ENCODE peak calls at places on chromosomes 3 and 15, in five cellular contexts. One of them, this sample, is unnamed.

GRCh38 chr15:63035977-63036376 is 6.6 kb upstream of the TPM1 start:
- ATAC-seq in K562: peak; percentile 48
- ATAC-seq in HepG2: peak; percentile 42
- ATAC-seq in upper lobe of left lung: no peak
- ATAC-seq in GM12878: no peak
- ATAC-seq in this sample: no peak

GRCh38 chr3:176376531-176376930 is 820.8 kb downstream of the TBL1XR1 start:
- ATAC-seq in K562: no peak
- ATAC-seq in HepG2: no peak
- ATAC-seq in upper lobe of left lung: no peak
- ATAC-seq in GM12878: no peak
- ATAC-seq in this sample: no peak

GRCh38 chr3:65575376-65575840 is 463.3 kb downstream of the MAGI1 start:
- ATAC-seq in K562: peak; percentile 67
- ATAC-seq in HepG2: no peak
- ATAC-seq in upper lobe of left lung: no peak
- ATAC-seq in GM12878: no peak
- ATAC-seq in this sample: no peak

GRCh38 chr15:71538922-71539321 is 271.4 kb upstream of the NR2E3 start:
- ATAC-seq in K562: no peak
- ATAC-seq in HepG2: no peak
- ATAC-seq in upper lobe of left lung: no peak
- ATAC-seq in GM12878: no peak
- ATAC-seq in this sample: no peak

GRCh38 chr3:75192065-75192658 is 472.0 kb upstream of the FRG2C start:
- ATAC-seq in K562: peak; percentile 41
- ATAC-seq in HepG2: peak; percentile 61
- ATAC-seq in upper lobe of left lung: no peak
- ATAC-seq in GM12878: peak; percentile 87
- ATAC-seq in this sample: no peak

GRCh38 chr3:66418432-66419052 is 82.3 kb downstream of the LRIG1 start:
- ATAC-seq in K562: no peak
- ATAC-seq in HepG2: no peak
- ATAC-seq in upper lobe of left lung: peak; percentile 75
- ATAC-seq in GM12878: no peak
- ATAC-seq in this sample: peak; percentile 72

GRCh38 chr3:170622369-170623159 is 36.7 kb upstream of the SLC7A14 start:
- ATAC-seq in K562: peak; percentile 96
- ATAC-seq in HepG2: no peak
- ATAC-seq in upper lobe of left lung: peak; percentile 76
- ATAC-seq in GM12878: no peak
- ATAC-seq in this sample: peak; percentile 67

GRCh38 chr3:184372911-184373310 is 5.1 kb downstream of the THPO start:
- ATAC-seq in K562: no peak
- ATAC-seq in HepG2: no peak
- ATAC-seq in upper lobe of left lung: no peak
- ATAC-seq in GM12878: no peak
- ATAC-seq in this sample: no peak

GRCh38 chr3:50930371-50931208 is 255.9 kb downstream of the DOCK3 start:
- ATAC-seq in K562: no peak
- ATAC-seq in HepG2: no peak
- ATAC-seq in upper lobe of left lung: no peak
- ATAC-seq in GM12878: no peak
- ATAC-seq in this sample: no peak

GRCh38 chr15:50009634-50010033 is 109.4 kb downstream of the ATP8B4 start:
- ATAC-seq in K562: no peak
- ATAC-seq in HepG2: no peak
- ATAC-seq in upper lobe of left lung: no peak
- ATAC-seq in GM12878: peak; percentile 85
- ATAC-seq in this sample: no peak

GRCh38 chr3:119589087-119589773 is 8.5 kb upstream of the PLA1A start:
- ATAC-seq in K562: no peak
- ATAC-seq in HepG2: no peak
- ATAC-seq in upper lobe of left lung: peak; percentile 75
- ATAC-seq in GM12878: peak; percentile 16
- ATAC-seq in this sample: peak; percentile 42

GRCh38 chr15:62658498-62658897 is 384.0 kb upstream of the TPM1 start:
- ATAC-seq in K562: peak; percentile 44
- ATAC-seq in HepG2: no peak
- ATAC-seq in upper lobe of left lung: peak; percentile 91
- ATAC-seq in GM12878: peak; percentile 73
- ATAC-seq in this sample: peak; percentile 46

GRCh38 chr15:98719169-98719515 is 70.8 kb downstream of the IGF1R start:
- ATAC-seq in K562: no peak
- ATAC-seq in HepG2: no peak
- ATAC-seq in upper lobe of left lung: no peak
- ATAC-seq in GM12878: no peak
- ATAC-seq in this sample: peak; percentile 14

GRCh38 chr3:186254676-186255665 is 107.1 kb downstream of the DGKG start:
- ATAC-seq in K562: no peak
- ATAC-seq in HepG2: no peak
- ATAC-seq in upper lobe of left lung: peak; percentile 56
- ATAC-seq in GM12878: peak; percentile 75
- ATAC-seq in this sample: no peak

GRCh38 chr3:46297658-46298423 is 55.6 kb downstream of the CCR3 start:
- ATAC-seq in K562: no peak
- ATAC-seq in HepG2: no peak
- ATAC-seq in upper lobe of left lung: peak; percentile 58
- ATAC-seq in GM12878: peak; percentile 20
- ATAC-seq in this sample: peak; percentile 32

GRCh38 chr3:108420926-108421325 is 89.5 kb downstream of the MYH15 start:
- ATAC-seq in K562: no peak
- ATAC-seq in HepG2: no peak
- ATAC-seq in upper lobe of left lung: no peak
- ATAC-seq in GM12878: no peak
- ATAC-seq in this sample: no peak

GRCh38 chr3:56812749-56813655 is 11.3 kb upstream of the ARHGEF3 start:
- ATAC-seq in K562: no peak
- ATAC-seq in HepG2: no peak
- ATAC-seq in upper lobe of left lung: no peak
- ATAC-seq in GM12878: no peak
- ATAC-seq in this sample: no peak

GRCh38 chr15:90151989-90152645 is 49.0 kb upstream of the SEMA4B start:
- ATAC-seq in K562: peak; percentile 32
- ATAC-seq in HepG2: no peak
- ATAC-seq in upper lobe of left lung: no peak
- ATAC-seq in GM12878: no peak
- ATAC-seq in this sample: no peak

GRCh38 chr3:155853214-155854146 is 747 bp downstream of the SLC33A1 start:
- ATAC-seq in K562: peak; percentile 54
- ATAC-seq in HepG2: peak; percentile 70
- ATAC-seq in upper lobe of left lung: no peak
- ATAC-seq in GM12878: peak; percentile 19
- ATAC-seq in this sample: no peak

GRCh38 chr3:58047806-58048205 is 39.6 kb downstream of the FLNB start:
- ATAC-seq in K562: no peak
- ATAC-seq in HepG2: no peak
- ATAC-seq in upper lobe of left lung: no peak
- ATAC-seq in GM12878: no peak
- ATAC-seq in this sample: peak; percentile 65

GRCh38 chr3:185511711-185512110 is 12.9 kb upstream of the TMEM41A start:
- ATAC-seq in K562: no peak
- ATAC-seq in HepG2: no peak
- ATAC-seq in upper lobe of left lung: no peak
- ATAC-seq in GM12878: no peak
- ATAC-seq in this sample: no peak

GRCh38 chr15:35979608-35980007 is 433.6 kb upstream of the DPH6 start:
- ATAC-seq in K562: no peak
- ATAC-seq in HepG2: no peak
- ATAC-seq in upper lobe of left lung: no peak
- ATAC-seq in GM12878: no peak
- ATAC-seq in this sample: no peak

GRCh38 chr15:99154271-99154670 is 49.4 kb downstream of the SYNM start:
- ATAC-seq in K562: no peak
- ATAC-seq in HepG2: no peak
- ATAC-seq in upper lobe of left lung: no peak
- ATAC-seq in GM12878: no peak
- ATAC-seq in this sample: no peak

GRCh38 chr3:62095080-62095479 is 278.3 kb downstream of the FEZF2 start:
- ATAC-seq in K562: no peak
- ATAC-seq in HepG2: no peak
- ATAC-seq in upper lobe of left lung: no peak
- ATAC-seq in GM12878: peak; percentile 20
- ATAC-seq in this sample: no peak

GRCh38 chr3:194082596-194083220 is 53.2 kb upstream of the HES1 start:
- ATAC-seq in K562: peak; percentile 7
- ATAC-seq in HepG2: peak; percentile 92
- ATAC-seq in upper lobe of left lung: peak; percentile 65
- ATAC-seq in GM12878: no peak
- ATAC-seq in this sample: peak; percentile 63

GRCh38 chr15:93058128-93058527 is 30.9 kb downstream of the RGMA start:
- ATAC-seq in K562: no peak
- ATAC-seq in HepG2: no peak
- ATAC-seq in upper lobe of left lung: no peak
- ATAC-seq in GM12878: no peak
- ATAC-seq in this sample: no peak

GRCh38 chr3:184786271-184787010 is 25.5 kb upstream of the VPS8 start:
- ATAC-seq in K562: no peak
- ATAC-seq in HepG2: peak; percentile 43
- ATAC-seq in upper lobe of left lung: peak; percentile 90
- ATAC-seq in GM12878: peak; percentile 54
- ATAC-seq in this sample: peak; percentile 88

GRCh38 chr3:171804618-171805389 is 5.5 kb downstream of the PLD1 start:
- ATAC-seq in K562: no peak
- ATAC-seq in HepG2: no peak
- ATAC-seq in upper lobe of left lung: no peak
- ATAC-seq in GM12878: no peak
- ATAC-seq in this sample: peak; percentile 15

GRCh38 chr3:47907784-47908183 is 104.8 kb downstream of the DHX30 start:
- ATAC-seq in K562: no peak
- ATAC-seq in HepG2: no peak
- ATAC-seq in upper lobe of left lung: no peak
- ATAC-seq in GM12878: no peak
- ATAC-seq in this sample: no peak

GRCh38 chr3:195597848-195598247 is 14.1 kb upstream of the APOD start:
- ATAC-seq in K562: no peak
- ATAC-seq in HepG2: no peak
- ATAC-seq in upper lobe of left lung: no peak
- ATAC-seq in GM12878: no peak
- ATAC-seq in this sample: peak; percentile 71

GRCh38 chr3:7657214-7658112 is 796.5 kb downstream of the GRM7 start:
- ATAC-seq in K562: no peak
- ATAC-seq in HepG2: no peak
- ATAC-seq in upper lobe of left lung: peak; percentile 58
- ATAC-seq in GM12878: no peak
- ATAC-seq in this sample: peak; percentile 67

GRCh38 chr15:49428392-49429095 is 5.5 kb downstream of the FGF7 start:
- ATAC-seq in K562: no peak
- ATAC-seq in HepG2: no peak
- ATAC-seq in upper lobe of left lung: peak; percentile 78
- ATAC-seq in GM12878: no peak
- ATAC-seq in this sample: peak; percentile 88

GRCh38 chr3:48788544-48789162 is 59.0 kb downstream of the PRKAR2A start:
- ATAC-seq in K562: no peak
- ATAC-seq in HepG2: no peak
- ATAC-seq in upper lobe of left lung: no peak
- ATAC-seq in GM12878: no peak
- ATAC-seq in this sample: no peak

GRCh38 chr3:116306720-116307119 is 138.6 kb downstream of the LSAMP start:
- ATAC-seq in K562: no peak
- ATAC-seq in HepG2: no peak
- ATAC-seq in upper lobe of left lung: no peak
- ATAC-seq in GM12878: no peak
- ATAC-seq in this sample: no peak

GRCh38 chr3:69033470-69033869 is 18.7 kb downstream of the TMF1 start:
- ATAC-seq in K562: no peak
- ATAC-seq in HepG2: no peak
- ATAC-seq in upper lobe of left lung: no peak
- ATAC-seq in GM12878: no peak
- ATAC-seq in this sample: no peak

GRCh38 chr3:139122221-139122581 is 77.5 kb upstream of the PRR23C start:
- ATAC-seq in K562: no peak
- ATAC-seq in HepG2: no peak
- ATAC-seq in upper lobe of left lung: peak; percentile 65
- ATAC-seq in GM12878: no peak
- ATAC-seq in this sample: peak; percentile 80

GRCh38 chr3:186502138-186502941 is 41.8 kb downstream of the CRYGS start:
- ATAC-seq in K562: no peak
- ATAC-seq in HepG2: peak; percentile 41
- ATAC-seq in upper lobe of left lung: no peak
- ATAC-seq in GM12878: peak; percentile 61
- ATAC-seq in this sample: no peak

DNA sequence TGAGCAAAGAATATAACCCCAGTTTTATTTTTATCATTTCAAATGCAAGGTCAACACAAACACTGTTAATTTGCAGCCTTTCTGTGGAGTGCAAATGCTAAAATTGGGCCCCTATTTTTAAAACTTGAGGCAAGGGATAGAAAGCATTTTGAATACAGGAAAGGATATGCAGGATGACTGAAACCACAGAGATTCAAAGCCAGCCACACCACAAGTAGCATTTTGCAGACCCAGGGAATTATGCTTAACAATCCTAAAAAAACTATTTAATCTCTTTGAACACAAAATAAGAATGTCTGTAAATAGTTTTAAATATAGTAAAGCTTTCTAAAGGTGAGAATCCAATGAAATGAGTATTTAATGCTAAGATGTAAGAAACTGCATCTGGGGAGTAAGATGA is 62.9 kb upstream of the TRPC1 start:
- ATAC-seq in K562: no peak
- ATAC-seq in HepG2: no peak
- ATAC-seq in upper lobe of left lung: no peak
- ATAC-seq in GM12878: no peak
- ATAC-seq in this sample: no peak
- H3K4me3 ChIP-seq in K562: no peak overlapping the region
- H3K4me3 ChIP-seq in HepG2: no peak overlapping the region
- H3K4me3 ChIP-seq in upper lobe of left lung: no peak overlapping the region
- H3K4me3 ChIP-seq in GM12878: no peak overlapping the region
- H3K4me3 ChIP-seq in this sample: no peak overlapping the region

GRCh38 chr3:189714991-189715961 is 84.1 kb downstream of the TP63 start:
- ATAC-seq in K562: no peak
- ATAC-seq in HepG2: no peak
- ATAC-seq in upper lobe of left lung: no peak
- ATAC-seq in GM12878: peak; percentile 77
- ATAC-seq in this sample: no peak
- TF ChIP-seq EP300 in K562: no peak
- TF ChIP-seq EP300 in HepG2: no peak
- TF ChIP-seq EP300 in upper lobe of left lung: no peak
- TF ChIP-seq EP300 in GM12878: no peak
- TF ChIP-seq EP300 in this sample: no peak

GRCh38 chr3:32700244-32700643 is 15.3 kb downstream of the CNOT10 start:
- ATAC-seq in K562: no peak
- ATAC-seq in HepG2: no peak
- ATAC-seq in upper lobe of left lung: no peak
- ATAC-seq in GM12878: peak; percentile 16
- ATAC-seq in this sample: no peak
- H3K36me3 ChIP-seq in K562: peaks cover 31% of the 10 kb centered on the region
- H3K36me3 ChIP-seq in HepG2: peaks cover 3% of the 10 kb centered on the region
- H3K36me3 ChIP-seq in upper lobe of left lung: no peaks in the 10 kb centered on the region
- H3K36me3 ChIP-seq in GM12878: no peaks in the 10 kb centered on the region
- H3K36me3 ChIP-seq in this sample: no peaks in the 10 kb centered on the region

GRCh38 chr3:72776-73175 is 123.8 kb upstream of the CHL1 start:
- ATAC-seq in K562: no peak
- ATAC-seq in HepG2: no peak
- ATAC-seq in upper lobe of left lung: peak; percentile 34
- ATAC-seq in GM12878: peak; percentile 56
- ATAC-seq in this sample: peak; percentile 80
- H3K4me3 ChIP-seq in K562: no peak overlapping the region
- H3K4me3 ChIP-seq in HepG2: no peak overlapping the region
- H3K4me3 ChIP-seq in upper lobe of left lung: no peak overlapping the region
- H3K4me3 ChIP-seq in GM12878: no peak overlapping the region
- H3K4me3 ChIP-seq in this sample: no peak overlapping the region

GRCh38 chr3:128725932-128726690 is at the start of gene RAB7A:
- ATAC-seq in K562: peak; percentile 90
- ATAC-seq in HepG2: peak; percentile 96
- ATAC-seq in upper lobe of left lung: peak; percentile 98
- ATAC-seq in GM12878: peak; percentile 92
- ATAC-seq in this sample: peak; percentile 99
- TF ChIP-seq EP300 in K562: peak; percentile 53
- TF ChIP-seq EP300 in HepG2: no peak
- TF ChIP-seq EP300 in upper lobe of left lung: no peak
- TF ChIP-seq EP300 in GM12878: no peak
- TF ChIP-seq EP300 in this sample: no peak